ENCODE peak calls at places on chromosomes 11 and 22, in eight cellular contexts. X, J, M, I, T, Z, S and K are unnamed samples.

GRCh38 chr22:33049125-33049729 is 9.0 kb downstream of the SYN3 start:
- DNase-seq in X (peak; percentile 61), J (peak; percentile 86), M (no peak), I (no peak), T (peak; percentile 70), Z (peak; percentile 57), S (peak; percentile 80), K (peak; percentile 77)

GRCh38 chr11:706439-706956 is 467 bp downstream of the EPS8L2 start:
- DNase-seq in X (no peak), J (no peak), M (no peak), I (no peak), T (no peak), Z (no peak), S (peak; percentile 52), K (no peak)

GRCh38 chr11:83573097-83573496 is 286.9 kb upstream of the CCDC90B start:
- DNase-seq in X (no peak), J (no peak), M (no peak), I (no peak), T (no peak), Z (peak; percentile 34), S (no peak), K (no peak)

GRCh38 chr11:11036185-11037161 is 178.6 kb upstream of the ZBED5 start:
- DNase-seq in X (no peak), J (no peak), M (no peak), I (no peak), T (no peak), Z (peak; percentile 9), S (no peak), K (no peak)

GRCh38 chr11:95068549-95068948 is 1.8 kb downstream of the SRSF8 start:
- DNase-seq in X (peak; percentile 83), J (peak; percentile 63), M (peak; percentile 89), I (no peak), T (peak; percentile 65), Z (peak; percentile 79), S (peak; percentile 81), K (peak; percentile 84)

GRCh38 chr11:2772544-2773031 is 72.8 kb upstream of the KCNQ1OT1 start:
- DNase-seq in X (peak; percentile 27), J (peak; percentile 25), M (peak; percentile 64), I (no peak), T (no peak), Z (peak; percentile 56), S (peak; percentile 23), K (peak; percentile 21)

GRCh38 chr11:76131585-76131984 is 74.7 kb downstream of the WNT11 start:
- DNase-seq in X (no peak), J (no peak), M (no peak), I (no peak), T (no peak), Z (no peak), S (no peak), K (no peak)

GRCh38 chr22:21981874-21982273 is 713 bp downstream of the TOP3B start:
- DNase-seq in X (no peak), J (no peak), M (no peak), I (no peak), T (no peak), Z (no peak), S (no peak), K (no peak)

GRCh38 chr11:81744336-81745116 is 989.1 kb downstream of the FAM181B start:
- DNase-seq in X (no peak), J (no peak), M (no peak), I (no peak), T (no peak), Z (no peak), S (no peak), K (peak; percentile 34)

GRCh38 chr22:40345801-40346177 is 511 bp upstream of the ADSL start:
- DNase-seq in X (peak; percentile 43), J (no peak), M (no peak), I (no peak), T (no peak), Z (peak; percentile 18), S (peak; percentile 49), K (no peak)

GRCh38 chr11:113591122-113591521 is 115.0 kb downstream of the TMPRSS5 start:
- DNase-seq in X (no peak), J (no peak), M (no peak), I (no peak), T (no peak), Z (no peak), S (no peak), K (no peak)

GRCh38 chr11:97691061-97691460 is 1301.2 kb downstream of the JRKL start:
- DNase-seq in X (no peak), J (no peak), M (no peak), I (no peak), T (no peak), Z (no peak), S (no peak), K (no peak)

GRCh38 chr22:25111579-25112517 is 87.8 kb upstream of the CRYBB3 start:
- DNase-seq in X (peak; percentile 80), J (no peak), M (peak; percentile 82), I (no peak), T (no peak), Z (no peak), S (peak; percentile 87), K (peak; percentile 68)

GRCh38 chr11:86151188-86152005 is 82.5 kb upstream of the PICALM start:
- DNase-seq in X (peak; percentile 42), J (peak; percentile 61), M (peak; percentile 87), I (no peak), T (peak; percentile 34), Z (no peak), S (no peak), K (no peak)

GRCh38 chr11:11451501-11452005 is 98.5 kb upstream of the CSNK2A3 start:
- DNase-seq in X (no peak), J (no peak), M (no peak), I (no peak), T (no peak), Z (peak; percentile 13), S (no peak), K (no peak)

GRCh38 chr11:64238076-64238475 is 2.8 kb upstream of the FKBP2 start:
- DNase-seq in X (no peak), J (no peak), M (no peak), I (no peak), T (no peak), Z (no peak), S (no peak), K (peak; percentile 51)

GRCh38 chr22:26588749-26589366 is 1.1 kb downstream of the TPST2 start:
- DNase-seq in X (no peak), J (no peak), M (no peak), I (no peak), T (no peak), Z (no peak), S (no peak), K (no peak)

GRCh38 chr11:27234961-27235360 is 128.1 kb downstream of the CCDC34 start:
- DNase-seq in X (no peak), J (no peak), M (no peak), I (no peak), T (no peak), Z (no peak), S (no peak), K (no peak)
- H3K27ac ChIP-seq in X (no peak overlapping the region), J (no peak overlapping the region), M (no peak overlapping the region), I (no peak overlapping the region), T (peak overlapping the region; percentile 46), Z (no peak overlapping the region), S (no peak overlapping the region), K (peak overlapping the region; percentile 89)

GRCh38 chr11:57320719-57321387 is 3.9 kb downstream of the TNKS1BP1 start:
- DNase-seq in X (no peak), J (no peak), M (no peak), I (no peak), T (no peak), Z (no peak), S (peak; percentile 70), K (no peak)
- H3K27ac ChIP-seq in X (peak overlapping the region; percentile 95), J (peak overlapping the region; percentile 92), M (peak overlapping the region; percentile 94), I (no peak overlapping the region), T (peak overlapping the region; percentile 97), Z (peak overlapping the region; percentile 99), S (peak overlapping the region; percentile 94), K (peak overlapping the region; percentile 87)

DNA sequence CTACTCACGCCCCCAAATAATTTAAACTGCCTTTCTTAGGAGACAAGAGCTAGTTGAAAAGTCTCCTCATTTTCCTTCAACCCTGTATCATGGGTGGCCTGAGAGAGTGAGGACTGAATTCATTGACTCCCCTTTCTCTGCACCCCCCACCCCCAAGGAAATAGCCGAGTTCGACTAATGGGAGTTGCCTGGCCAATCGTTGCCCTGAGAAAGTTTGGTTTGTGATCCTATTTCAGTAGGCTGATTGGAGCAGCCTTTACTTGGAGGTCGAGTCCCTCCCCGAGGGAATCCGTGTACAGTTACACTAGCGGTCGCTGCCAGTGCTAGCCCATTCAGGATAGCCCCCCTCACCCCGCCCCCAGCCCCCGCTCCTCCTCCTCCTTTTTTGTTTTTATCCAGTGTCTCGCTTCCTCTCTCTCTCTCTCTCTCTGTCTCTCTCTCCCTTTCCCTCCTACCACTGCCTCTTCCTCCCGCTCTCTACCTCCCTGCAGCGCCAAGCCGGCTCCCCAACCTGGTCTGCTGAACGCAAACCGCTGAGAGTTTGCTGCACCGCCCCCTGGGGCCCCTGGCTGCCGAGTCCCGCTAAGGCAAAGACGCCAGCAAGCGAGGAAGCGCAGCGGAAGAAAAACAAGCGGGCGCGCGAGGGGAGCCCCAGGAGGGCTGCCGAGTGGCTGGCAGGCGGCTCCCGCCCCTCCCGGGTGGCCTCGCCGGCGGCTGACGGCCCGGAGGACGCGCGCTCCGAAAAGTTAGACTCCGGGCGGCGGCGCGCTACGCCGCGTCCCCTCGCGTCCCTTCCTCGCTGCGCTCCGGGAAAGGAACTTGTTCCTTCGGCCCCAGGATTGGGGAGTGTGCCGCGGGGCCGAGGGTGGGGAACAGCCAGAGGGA is at the start of gene GRAMD1B:
- DNase-seq in X (peak; percentile 58), J (no peak), M (no peak), I (no peak), T (peak; percentile 41), Z (peak; percentile 40), S (peak; percentile 47), K (peak; percentile 63)
- H3K27ac ChIP-seq in X (peak within 1 kb of the TSS; percentile 70), J (peak within 1 kb of the TSS; percentile 78), M (no peak within 1 kb of the TSS), I (peak within 1 kb of the TSS; percentile 63), T (peak within 1 kb of the TSS; percentile 76), Z (no peak within 1 kb of the TSS), S (peak within 1 kb of the TSS; percentile 16), K (peak within 1 kb of the TSS; percentile 46)

DNA sequence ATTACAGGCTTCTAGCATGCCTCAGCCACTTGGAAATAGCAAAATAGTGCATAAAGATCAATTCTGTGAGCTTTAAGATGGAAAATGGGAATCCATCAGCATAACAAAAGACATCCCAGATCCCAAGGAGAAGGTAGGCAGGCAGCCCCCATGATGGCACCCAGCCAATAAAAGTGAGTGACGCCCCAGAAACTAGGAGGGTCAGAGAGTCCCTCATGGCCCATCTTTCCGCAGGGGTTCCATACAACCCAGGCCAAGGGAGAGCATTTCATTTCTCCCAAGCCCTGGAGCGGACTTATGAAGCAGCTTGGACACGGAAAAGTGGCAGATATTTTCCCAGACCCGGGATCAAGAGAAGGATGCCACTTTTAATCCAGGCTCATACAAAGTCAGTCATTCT is 93.3 kb downstream of the ZC3H12C start:
- DNase-seq in X (no peak), J (no peak), M (no peak), I (no peak), T (no peak), Z (no peak), S (no peak), K (no peak)
- H3K27ac ChIP-seq in X (no peak overlapping the region), J (no peak overlapping the region), M (no peak overlapping the region), I (no peak overlapping the region), T (no peak overlapping the region), Z (no peak overlapping the region), S (no peak overlapping the region), K (no peak overlapping the region)

GRCh38 chr11:72751293-72752087 is 718 bp downstream of the ARAP1 start:
- DNase-seq in X (peak; percentile 73), J (no peak), M (no peak), I (no peak), T (no peak), Z (no peak), S (no peak), K (peak; percentile 49)
- H3K27ac ChIP-seq in X (peak overlapping the region; percentile 73), J (peak overlapping the region; percentile 84), M (peak overlapping the region; percentile 17), I (peak overlapping the region; percentile 94), T (peak overlapping the region; percentile 43), Z (peak overlapping the region; percentile 75), S (no peak overlapping the region), K (peak overlapping the region; percentile 77)